ENCODE peak calls at places on chromosomes 4 and X, in six cellular contexts. X is right atrium auricular region, I is HFF-Myc, E is lower leg skin, A is stomach, R is tibial nerve. C is an unnamed sample.

GRCh38 chr4:15754323-15754722 is 23.8 kb upstream of the CD38 start:
- DNase-seq in X (no peak), I (no peak), E (no peak), A (no peak), R (no peak), C (no peak)

GRCh38 chrX:55710701-55711100 is 6.8 kb upstream of the RRAGB start:
- DNase-seq in X (no peak), I (no peak), E (no peak), A (no peak), R (no peak), C (no peak)

GRCh38 chr4:141569141-141569540 is 67.2 kb upstream of the IL15 start:
- DNase-seq in X (no peak), I (no peak), E (no peak), A (no peak), R (no peak), C (no peak)

GRCh38 chrX:136130931-136131843 is 16.1 kb upstream of the FHL1 start:
- DNase-seq in X (no peak), I (peak), E (no peak), A (no peak), R (no peak), C (no peak)

GRCh38 chrX:47179928-47180255 is 13.7 kb upstream of the UBA1 start:
- DNase-seq in X (no peak), I (no peak), E (no peak), A (no peak), R (no peak), C (no peak)

GRCh38 chrX:38279188-38279587 is 48.1 kb downstream of the RPGR start:
- DNase-seq in X (no peak), I (no peak), E (no peak), A (no peak), R (no peak), C (no peak)

GRCh38 chrX:135740683-135741149 is 27.3 kb downstream of the CT45A3 start:
- DNase-seq in X (no peak), I (no peak), E (no peak), A (peak), R (no peak), C (no peak)

GRCh38 chrX:103792916-103793540 is 16.4 kb downstream of the PLP1 start:
- DNase-seq in X (no peak), I (no peak), E (no peak), A (no peak), R (no peak), C (no peak)

GRCh38 chrX:49761481-49761880 is 65.7 kb upstream of the PAGE1 start:
- DNase-seq in X (no peak), I (no peak), E (no peak), A (no peak), R (no peak), C (no peak)

GRCh38 chr4:152352645-152353116 is 183.2 kb downstream of the FBXW7 start:
- DNase-seq in X (peak), I (peak), E (peak), A (no peak), R (peak), C (no peak)

GRCh38 chr4:98287328-98287727 is 26.1 kb downstream of the RAP1GDS1 start:
- DNase-seq in X (no peak), I (no peak), E (no peak), A (no peak), R (no peak), C (no peak)

GRCh38 chrX:38985375-38985774 is 184.1 kb downstream of the MID1IP1 start:
- DNase-seq in X (no peak), I (no peak), E (no peak), A (no peak), R (no peak), C (no peak)

GRCh38 chrX:9340619-9341304 is 124.1 kb upstream of the TBL1X start:
- DNase-seq in X (no peak), I (no peak), E (peak), A (peak), R (peak), C (peak)

GRCh38 chr4:37827030-37827705 is 682 bp downstream of the PGM2 start:
- DNase-seq in X (no peak), I (no peak), E (no peak), A (peak), R (no peak), C (no peak)

GRCh38 chr4:37828843-37829242 is 2.4 kb downstream of the PGM2 start:
- DNase-seq in X (no peak), I (no peak), E (no peak), A (no peak), R (no peak), C (no peak)

GRCh38 chr4:37825943-37826281 is 574 bp upstream of the PGM2 start:
- DNase-seq in X (no peak), I (no peak), E (no peak), A (no peak), R (no peak), C (no peak)

GRCh38 chr4:37826282-37827029 is at the start of gene PGM2:
- DNase-seq in X (peak), I (peak), E (peak), A (peak), R (peak), C (peak)

GRCh38 chr4:37827802-37828321 is 1.4 kb downstream of the PGM2 start:
- DNase-seq in X (no peak), I (no peak), E (no peak), A (no peak), R (no peak), C (no peak)
- H3K4me3 ChIP-seq in X (peak), I (peak), E (peak), A (peak), R (no peak), C (no peak)

DNA sequence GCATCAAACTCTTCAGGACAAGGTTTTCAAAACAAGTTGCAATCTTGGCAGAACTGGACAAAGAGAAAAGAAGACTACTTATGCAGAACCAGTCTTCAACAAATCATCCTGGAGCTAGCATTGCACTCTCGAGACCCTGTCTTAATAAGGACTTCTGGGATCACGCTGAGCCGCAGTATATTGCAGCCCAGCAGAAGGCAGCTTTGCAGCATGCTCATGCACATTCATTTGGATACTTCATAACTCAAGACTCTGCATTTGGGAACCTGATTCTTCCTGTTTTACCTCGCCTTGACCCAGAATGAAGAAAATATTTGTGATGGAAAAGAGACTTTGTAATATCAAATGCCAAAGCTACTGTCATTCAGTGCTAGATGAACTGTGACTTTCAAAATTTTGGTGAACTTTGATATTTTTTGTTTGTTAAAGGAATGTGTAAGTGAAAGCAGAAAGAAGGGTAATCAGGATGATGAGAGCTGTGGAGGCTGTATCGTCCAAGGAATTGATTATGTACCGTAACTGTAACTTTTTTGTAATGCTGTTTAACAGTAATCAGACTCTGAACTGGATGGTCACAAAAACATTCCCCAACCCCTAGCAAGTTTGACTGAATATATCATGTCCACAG is 27.2 kb downstream of the HSPA4L start:
- DNase-seq in X (no peak), I (no peak), E (no peak), A (no peak), R (no peak), C (no peak)
- TF ChIP-seq CTCF in X (no peak), I (no peak), E (no peak), A (no peak), R (no peak), C (no peak)

GRCh38 chrX:40151211-40152172 is 53.7 kb upstream of the BCOR start:
- DNase-seq in X (no peak), I (no peak), E (no peak), A (peak), R (no peak), C (no peak)
- H3K4me3 ChIP-seq in X (no peak), I (no peak), E (no peak), A (peak), R (peak), C (no peak)

GRCh38 chr4:47002593-47002992 is 9.2 kb upstream of the GABRA4 start:
- DNase-seq in X (no peak), I (no peak), E (no peak), A (no peak), R (no peak), C (no peak)
- TF ChIP-seq CTCF in X (no peak), I (peak), E (no peak), A (no peak), R (no peak), C (no peak)

DNA sequence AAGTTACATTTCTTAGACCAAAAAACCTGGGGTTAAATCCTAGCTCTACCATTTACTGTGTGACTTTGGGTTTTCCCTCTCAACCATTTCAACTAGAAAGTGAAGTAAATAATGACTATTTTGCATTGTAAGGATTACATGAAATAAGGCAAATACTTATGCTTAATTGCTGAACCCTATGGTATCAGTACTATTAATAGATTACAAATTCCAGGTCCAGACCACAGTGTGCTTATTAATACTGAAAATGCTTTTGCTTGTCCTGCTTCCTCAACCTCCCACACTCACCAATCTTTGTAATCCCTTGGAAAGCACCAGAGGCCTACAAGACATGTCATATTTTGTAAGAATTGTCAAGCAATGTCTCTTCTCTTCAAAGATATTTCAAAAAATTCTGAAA is 456.5 kb downstream of the SPOCK3 start:
- DNase-seq in X (no peak), I (no peak), E (no peak), A (no peak), R (no peak), C (no peak)
- H3K4me3 ChIP-seq in X (no peak), I (no peak), E (no peak), A (no peak), R (no peak), C (no peak)

C was measured in upper lobe of left lung.